ENCODE peak calls at places on chromosomes 7 and 10, in four cellular contexts. U is C1 segment of cervical spinal cord, A is NCI-H1092, H is HFF-Myc. F is an unnamed sample.
A peak's percentile ranks its signal among the peaks of the same experiment; 100 is the strongest.

GRCh38 chr10:77386833-77387232 is 250.8 kb downstream of the KCNMA1 start:
- DNase-seq in U (no peak), H (no peak), A (no peak), F (peak; percentile 47)

GRCh38 chr7:20330797-20331230 is at the start of gene ITGB8:
- DNase-seq in H (no peak), A (peak; percentile 74), U (peak; percentile 89), F (no peak)

GRCh38 chr10:24518981-24519597 is 204.6 kb downstream of the ARHGAP21 start:
- DNase-seq in A (no peak), H (peak; percentile 56), U (no peak), F (peak; percentile 28)

GRCh38 chr7:151167197-151167911 is at the start of gene GBX1:
- DNase-seq in A (no peak), H (no peak), U (no peak), F (no peak)

GRCh38 chr10:116753759-116754158 is 11.4 kb upstream of the HSPA12A start:
- DNase-seq in H (no peak), U (no peak), A (peak; percentile 7), F (no peak)

GRCh38 chr7:138608292-138608691 is 92.9 kb downstream of the SVOPL start:
- DNase-seq in A (no peak), U (no peak), H (peak; percentile 7), F (no peak)

GRCh38 chr10:80413152-80413996 is 5.0 kb downstream of the PRXL2A start:
- DNase-seq in A (no peak), H (peak; percentile 55), U (peak; percentile 56), F (peak; percentile 49)

GRCh38 chr10:69955897-69956832 is 96.5 kb upstream of the MACROH2A2 start:
- DNase-seq in H (no peak), U (no peak), A (no peak), F (no peak)

GRCh38 chr10:29836396-29836795 is 201.6 kb upstream of the SVIL start:
- DNase-seq in U (no peak), H (no peak), A (no peak), F (no peak)

GRCh38 chr7:40509301-40509700 is 374.5 kb downstream of the SUGCT start:
- DNase-seq in H (no peak), A (no peak), U (no peak), F (no peak)

GRCh38 chr7:87111877-87112276 is 40.4 kb upstream of the DMTF1 start:
- DNase-seq in A (no peak), U (no peak), H (no peak), F (no peak)

GRCh38 chr10:124997791-124998623 is 56.1 kb downstream of the ZRANB1 start:
- DNase-seq in H (no peak), A (no peak), U (no peak), F (no peak)

GRCh38 chr7:37921340-37921805 is 933 bp downstream of the EPDR1 start:
- DNase-seq in H (no peak), U (peak; percentile 62), A (peak; percentile 42), F (no peak)

GRCh38 chr10:61618388-61618961 is 44.3 kb upstream of the CABCOCO1 start:
- DNase-seq in H (no peak), U (no peak), A (no peak), F (no peak)

GRCh38 chr10:118873738-118874105 is 119.0 kb upstream of the CACUL1 start:
- DNase-seq in H (no peak), A (no peak), U (no peak), F (no peak)

GRCh38 chr10:22468570-22469320 is 123.4 kb downstream of the SPAG6 start:
- DNase-seq in A (no peak), H (no peak), U (no peak), F (no peak)

GRCh38 chr7:134155871-134156270 is 28.7 kb downstream of the LRGUK start:
- DNase-seq in U (no peak), H (no peak), A (no peak), F (no peak)

GRCh38 chr10:78567680-78568453 is 500.9 kb upstream of the ZMIZ1 start:
- DNase-seq in H (no peak), A (peak; percentile 21), U (no peak), F (no peak)

GRCh38 chr7:69561256-69561655 is 37.0 kb upstream of the AUTS2 start:
- DNase-seq in U (no peak), A (no peak), H (no peak), F (no peak)

GRCh38 chr7:50272808-50273207 is 31.7 kb upstream of the IKZF1 start:
- DNase-seq in A (no peak), U (no peak), H (no peak), F (no peak)

GRCh38 chr10:122301811-122302115 is 30.7 kb downstream of the BTBD16 start:
- DNase-seq in H (no peak), A (no peak), U (no peak), F (no peak)

GRCh38 chr7:122674502-122674901 is 24.4 kb downstream of the RNF133 start:
- DNase-seq in H (no peak), A (no peak), U (no peak), F (peak; percentile 24)

GRCh38 chr7:74233655-74234280 is 20.4 kb downstream of the RFC2 start:
- DNase-seq in H (no peak), A (no peak), U (no peak), F (peak; percentile 88)

GRCh38 chr7:12490105-12490688 is 80.3 kb upstream of the SCIN start:
- DNase-seq in H (peak; percentile 4), A (peak; percentile 48), U (no peak), F (peak; percentile 10)

GRCh38 chr7:95596183-95597135 is at the start of gene PDK4:
- DNase-seq in A (no peak), U (peak; percentile 93), H (no peak), F (no peak)

GRCh38 chr7:23462846-23463245 is 7.4 kb downstream of the IGF2BP3 start:
- DNase-seq in A (no peak), U (no peak), H (no peak), F (peak; percentile 50)

GRCh38 chr10:50585921-50586739 is 37.6 kb downstream of the SGMS1 start:
- DNase-seq in U (no peak), H (no peak), A (no peak), F (no peak)

GRCh38 chr7:590731-591551 is 71.3 kb upstream of the PDGFA start:
- DNase-seq in A (no peak), U (no peak), H (no peak), F (no peak)

GRCh38 chr10:103042129-103042528 is 124.0 kb downstream of the CNNM2 start:
- DNase-seq in U (no peak), A (no peak), H (no peak), F (no peak)

GRCh38 chr7:7736671-7737070 is 18.3 kb upstream of the RPA3 start:
- DNase-seq in H (no peak), A (no peak), U (no peak), F (no peak)

GRCh38 chr7:4659551-4660286 is 22.4 kb upstream of the FOXK1 start:
- DNase-seq in A (no peak), H (no peak), U (no peak), F (no peak)

GRCh38 chr7:38777609-38778008 is 131.4 kb downstream of the VPS41 start:
- DNase-seq in U (no peak), H (no peak), A (no peak), F (no peak)

GRCh38 chr7:107035446-107035845 is 9.1 kb upstream of the PRKAR2B start:
- DNase-seq in H (peak; percentile 43), A (no peak), U (no peak), F (peak; percentile 39)

GRCh38 chr7:16542401-16542800 is 15.8 kb downstream of the LRRC72 start:
- DNase-seq in U (no peak), A (no peak), H (no peak), F (no peak)

GRCh38 chr7:134886353-134887057 is 99.8 kb upstream of the AGBL3 start:
- DNase-seq in U (no peak), H (no peak), A (peak; percentile 60), F (no peak)

GRCh38 chr7:156547884-156548561 is 92.6 kb upstream of the RNF32 start:
- DNase-seq in U (no peak), H (no peak), A (no peak), F (no peak)

GRCh38 chr7:94510582-94511456 is 1.2 kb downstream of the CASD1 start:
- DNase-seq in U (no peak), A (peak; percentile 77), H (no peak), F (no peak)